ENCODE peak calls at places on chromosomes 16 and 17, in five cellular contexts. One of them, this sample, is unnamed.

GRCh38 chr17:74712756-74713155 is at the start of gene CD300LF:
- DNase-seq in dorsolateral prefrontal cortex: no peak
- DNase-seq in foreskin fibroblast: no peak
- DNase-seq in epithelial cell of esophagus: no peak
- DNase-seq in thoracic aorta: no peak
- DNase-seq in this sample: no peak

GRCh38 chr17:5509482-5509881 is 23.1 kb downstream of the MIS12 start:
- DNase-seq in dorsolateral prefrontal cortex: no peak
- DNase-seq in foreskin fibroblast: peak; percentile 50
- DNase-seq in epithelial cell of esophagus: peak; percentile 77
- DNase-seq in thoracic aorta: no peak
- DNase-seq in this sample: no peak

GRCh38 chr17:57955183-57955952 is at the start of gene CUEDC1:
- DNase-seq in dorsolateral prefrontal cortex: peak; percentile 73
- DNase-seq in foreskin fibroblast: peak; percentile 90
- DNase-seq in epithelial cell of esophagus: peak; percentile 61
- DNase-seq in thoracic aorta: no peak
- DNase-seq in this sample: no peak

GRCh38 chr16:79334127-79334526 is 266.4 kb downstream of the MAF start:
- DNase-seq in dorsolateral prefrontal cortex: no peak
- DNase-seq in foreskin fibroblast: no peak
- DNase-seq in epithelial cell of esophagus: no peak
- DNase-seq in thoracic aorta: no peak
- DNase-seq in this sample: no peak

GRCh38 chr16:52050418-52050817 is 496.5 kb downstream of the TOX3 start:
- DNase-seq in dorsolateral prefrontal cortex: no peak
- DNase-seq in foreskin fibroblast: peak; percentile 0
- DNase-seq in epithelial cell of esophagus: peak; percentile 68
- DNase-seq in thoracic aorta: no peak
- DNase-seq in this sample: no peak

GRCh38 chr16:85420501-85421337 is 192.4 kb upstream of the GSE1 start:
- DNase-seq in dorsolateral prefrontal cortex: peak; percentile 37
- DNase-seq in foreskin fibroblast: peak; percentile 73
- DNase-seq in epithelial cell of esophagus: peak; percentile 48
- DNase-seq in thoracic aorta: no peak
- DNase-seq in this sample: no peak

GRCh38 chr17:68326681-68327080 is 35.4 kb downstream of the ARSG start:
- DNase-seq in dorsolateral prefrontal cortex: no peak
- DNase-seq in foreskin fibroblast: peak; percentile 46
- DNase-seq in epithelial cell of esophagus: peak; percentile 26
- DNase-seq in thoracic aorta: no peak
- DNase-seq in this sample: no peak

GRCh38 chr17:45143767-45144198 is 4.5 kb upstream of the HEXIM1 start:
- DNase-seq in dorsolateral prefrontal cortex: no peak
- DNase-seq in foreskin fibroblast: peak; percentile 95
- DNase-seq in epithelial cell of esophagus: peak; percentile 77
- DNase-seq in thoracic aorta: peak; percentile 69
- DNase-seq in this sample: no peak

GRCh38 chr17:9557356-9557755 is 18.3 kb downstream of the STX8 start:
- DNase-seq in dorsolateral prefrontal cortex: no peak
- DNase-seq in foreskin fibroblast: peak; percentile 4
- DNase-seq in epithelial cell of esophagus: no peak
- DNase-seq in thoracic aorta: no peak
- DNase-seq in this sample: no peak

GRCh38 chr16:14086477-14086876 is 15.4 kb downstream of the MRTFB start:
- DNase-seq in dorsolateral prefrontal cortex: no peak
- DNase-seq in foreskin fibroblast: no peak
- DNase-seq in epithelial cell of esophagus: no peak
- DNase-seq in thoracic aorta: no peak
- DNase-seq in this sample: no peak

GRCh38 chr17:7080445-7081041 is 492 bp upstream of the CLEC10A start:
- DNase-seq in dorsolateral prefrontal cortex: no peak
- DNase-seq in foreskin fibroblast: no peak
- DNase-seq in epithelial cell of esophagus: no peak
- DNase-seq in thoracic aorta: no peak
- DNase-seq in this sample: no peak
- TF ChIP-seq CTCF in dorsolateral prefrontal cortex: no peak
- TF ChIP-seq CTCF in foreskin fibroblast: no peak
- TF ChIP-seq CTCF in epithelial cell of esophagus: no peak
- TF ChIP-seq CTCF in thoracic aorta: no peak
- TF ChIP-seq CTCF in this sample: no peak

DNA sequence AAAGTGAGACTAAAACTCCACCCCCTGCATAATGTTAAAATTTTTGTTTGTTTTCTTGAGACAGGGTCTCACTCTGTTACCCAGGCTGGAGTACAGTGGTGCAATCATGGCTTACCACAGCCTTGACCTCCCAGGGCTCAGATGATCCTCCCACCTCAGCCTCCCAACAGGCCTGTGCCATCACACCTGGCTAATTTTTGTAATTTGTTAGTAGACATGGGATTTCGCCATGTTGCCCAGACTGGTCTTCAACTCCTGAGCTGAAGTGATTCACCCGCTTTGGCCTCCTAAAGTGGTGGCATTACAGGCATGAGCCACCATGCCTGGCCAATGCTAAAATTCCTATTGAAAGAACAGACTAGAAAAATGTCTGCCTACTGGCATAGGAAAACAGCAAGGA is 103.8 kb downstream of the TRIM37 start:
- DNase-seq in dorsolateral prefrontal cortex: no peak
- DNase-seq in foreskin fibroblast: peak; percentile 15
- DNase-seq in epithelial cell of esophagus: peak; percentile 59
- DNase-seq in thoracic aorta: no peak
- DNase-seq in this sample: no peak
- H3K4me3 ChIP-seq in dorsolateral prefrontal cortex: no peak overlapping the region
- H3K4me3 ChIP-seq in foreskin fibroblast: no peak overlapping the region
- H3K4me3 ChIP-seq in epithelial cell of esophagus: no peak overlapping the region
- H3K4me3 ChIP-seq in thoracic aorta: no peak overlapping the region
- H3K4me3 ChIP-seq in this sample: no peak overlapping the region

GRCh38 chr16:1786242-1787055 is 3.7 kb downstream of the NUBP2 start:
- DNase-seq in dorsolateral prefrontal cortex: no peak
- DNase-seq in foreskin fibroblast: no peak
- DNase-seq in epithelial cell of esophagus: no peak
- DNase-seq in thoracic aorta: no peak
- DNase-seq in this sample: no peak
- TF ChIP-seq CTCF in dorsolateral prefrontal cortex: no peak
- TF ChIP-seq CTCF in foreskin fibroblast: no peak
- TF ChIP-seq CTCF in epithelial cell of esophagus: no peak
- TF ChIP-seq CTCF in thoracic aorta: no peak
- TF ChIP-seq CTCF in this sample: no peak

DNA sequence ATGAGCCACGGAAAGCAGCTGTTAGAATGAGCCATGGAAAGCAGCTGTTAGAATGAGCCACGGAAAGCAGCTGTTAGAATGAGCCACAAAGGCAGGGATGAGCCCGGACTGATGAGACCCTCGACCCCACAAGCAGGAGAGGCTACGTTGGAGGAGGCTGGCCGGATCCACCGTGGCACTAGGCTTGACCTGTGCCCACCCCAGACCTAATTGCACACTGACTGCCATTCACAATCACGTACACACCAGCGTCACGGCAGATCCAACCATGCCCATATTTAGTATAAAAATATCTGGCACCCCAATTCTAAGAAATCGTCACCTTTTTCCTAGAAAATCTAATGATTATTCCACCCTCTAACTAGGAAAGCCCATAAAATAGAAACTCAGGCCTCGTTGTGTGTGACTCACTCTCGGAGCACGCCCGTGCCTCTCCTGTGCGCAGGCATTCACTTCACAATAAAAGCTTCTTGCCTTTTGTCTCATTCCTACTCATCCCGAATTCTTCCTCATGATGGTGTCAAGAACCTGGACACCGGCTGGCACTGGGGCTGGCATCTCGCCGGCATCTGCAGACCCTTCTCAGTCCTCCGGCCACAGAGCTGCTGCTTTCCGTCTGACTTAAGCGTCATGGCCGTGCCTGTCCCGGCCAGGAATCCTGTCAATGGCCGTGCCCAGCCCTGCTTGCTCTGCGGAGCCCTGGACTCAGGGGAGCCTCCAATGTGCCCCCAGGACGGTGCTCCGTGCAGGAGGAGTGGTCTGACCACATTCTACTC is 5.5 kb upstream of the SECTM1 start:
- DNase-seq in dorsolateral prefrontal cortex: no peak
- DNase-seq in foreskin fibroblast: peak; percentile 85
- DNase-seq in epithelial cell of esophagus: peak; percentile 88
- DNase-seq in thoracic aorta: no peak
- DNase-seq in this sample: peak; percentile 71
- H3K4me3 ChIP-seq in dorsolateral prefrontal cortex: peak overlapping the region; percentile 15
- H3K4me3 ChIP-seq in foreskin fibroblast: peak overlapping the region; percentile 47
- H3K4me3 ChIP-seq in epithelial cell of esophagus: peak overlapping the region; percentile 34
- H3K4me3 ChIP-seq in thoracic aorta: peak overlapping the region; percentile 71
- H3K4me3 ChIP-seq in this sample: peak overlapping the region; percentile 30

GRCh38 chr16:8087597-8088279 is 502.6 kb downstream of the TMEM114 start:
- DNase-seq in dorsolateral prefrontal cortex: no peak
- DNase-seq in foreskin fibroblast: no peak
- DNase-seq in epithelial cell of esophagus: no peak
- DNase-seq in thoracic aorta: no peak
- DNase-seq in this sample: no peak
- TF ChIP-seq CTCF in dorsolateral prefrontal cortex: no peak
- TF ChIP-seq CTCF in foreskin fibroblast: no peak
- TF ChIP-seq CTCF in epithelial cell of esophagus: no peak
- TF ChIP-seq CTCF in thoracic aorta: no peak
- TF ChIP-seq CTCF in this sample: no peak

GRCh38 chr17:40065041-40065770 is 2.4 kb downstream of the THRA start:
- DNase-seq in dorsolateral prefrontal cortex: no peak
- DNase-seq in foreskin fibroblast: peak; percentile 69
- DNase-seq in epithelial cell of esophagus: no peak
- DNase-seq in thoracic aorta: no peak
- DNase-seq in this sample: no peak
- H3K4me3 ChIP-seq in dorsolateral prefrontal cortex: peak overlapping the region; percentile 100
- H3K4me3 ChIP-seq in foreskin fibroblast: peak overlapping the region; percentile 92
- H3K4me3 ChIP-seq in epithelial cell of esophagus: no peak overlapping the region
- H3K4me3 ChIP-seq in thoracic aorta: peak overlapping the region; percentile 100
- H3K4me3 ChIP-seq in this sample: peak overlapping the region; percentile 88

GRCh38 chr16:30937692-30938091 is 11.2 kb upstream of the ORAI3 start:
- DNase-seq in dorsolateral prefrontal cortex: no peak
- DNase-seq in foreskin fibroblast: no peak
- DNase-seq in epithelial cell of esophagus: no peak
- DNase-seq in thoracic aorta: no peak
- DNase-seq in this sample: no peak

GRCh38 chr16:30931068-30931655 is 7.8 kb downstream of the FBXL19 start:
- DNase-seq in dorsolateral prefrontal cortex: no peak
- DNase-seq in foreskin fibroblast: no peak
- DNase-seq in epithelial cell of esophagus: no peak
- DNase-seq in thoracic aorta: no peak
- DNase-seq in this sample: no peak

GRCh38 chr16:30930160-30930571 is 6.8 kb downstream of the FBXL19 start:
- DNase-seq in dorsolateral prefrontal cortex: no peak
- DNase-seq in foreskin fibroblast: no peak
- DNase-seq in epithelial cell of esophagus: no peak
- DNase-seq in thoracic aorta: no peak
- DNase-seq in this sample: no peak

GRCh38 chr16:30929167-30929566 is 5.8 kb downstream of the FBXL19 start:
- DNase-seq in dorsolateral prefrontal cortex: no peak
- DNase-seq in foreskin fibroblast: no peak
- DNase-seq in epithelial cell of esophagus: no peak
- DNase-seq in thoracic aorta: no peak
- DNase-seq in this sample: no peak

GRCh38 chr16:30934827-30935557 is 11.6 kb downstream of the FBXL19 start:
- DNase-seq in dorsolateral prefrontal cortex: no peak
- DNase-seq in foreskin fibroblast: peak; percentile 71
- DNase-seq in epithelial cell of esophagus: peak; percentile 73
- DNase-seq in thoracic aorta: no peak
- DNase-seq in this sample: peak; percentile 37
- TF ChIP-seq CTCF in dorsolateral prefrontal cortex: peak; percentile 31
- TF ChIP-seq CTCF in foreskin fibroblast: peak; percentile 58
- TF ChIP-seq CTCF in epithelial cell of esophagus: peak; percentile 74
- TF ChIP-seq CTCF in thoracic aorta: peak; percentile 37
- TF ChIP-seq CTCF in this sample: peak; percentile 63

GRCh38 chr16:53099318-53100130 is 44.7 kb downstream of the CHD9 start:
- DNase-seq in dorsolateral prefrontal cortex: peak; percentile 89
- DNase-seq in foreskin fibroblast: peak; percentile 96
- DNase-seq in epithelial cell of esophagus: peak; percentile 96
- DNase-seq in thoracic aorta: peak; percentile 66
- DNase-seq in this sample: no peak
- H3K4me3 ChIP-seq in dorsolateral prefrontal cortex: peak overlapping the region; percentile 48
- H3K4me3 ChIP-seq in foreskin fibroblast: peak overlapping the region; percentile 42
- H3K4me3 ChIP-seq in epithelial cell of esophagus: peak overlapping the region; percentile 41
- H3K4me3 ChIP-seq in thoracic aorta: peak overlapping the region; percentile 74
- H3K4me3 ChIP-seq in this sample: peak overlapping the region; percentile 26

GRCh38 chr17:29242051-29242450 is 4.6 kb upstream of the CRYBA1 start:
- DNase-seq in dorsolateral prefrontal cortex: no peak
- DNase-seq in foreskin fibroblast: no peak
- DNase-seq in epithelial cell of esophagus: no peak
- DNase-seq in thoracic aorta: no peak
- DNase-seq in this sample: no peak

GRCh38 chr17:29243792-29244191 is 2.9 kb upstream of the CRYBA1 start:
- DNase-seq in dorsolateral prefrontal cortex: no peak
- DNase-seq in foreskin fibroblast: peak; percentile 71
- DNase-seq in epithelial cell of esophagus: no peak
- DNase-seq in thoracic aorta: no peak
- DNase-seq in this sample: no peak

GRCh38 chr17:29240477-29240876 is 6.2 kb upstream of the CRYBA1 start:
- DNase-seq in dorsolateral prefrontal cortex: no peak
- DNase-seq in foreskin fibroblast: no peak
- DNase-seq in epithelial cell of esophagus: no peak
- DNase-seq in thoracic aorta: no peak
- DNase-seq in this sample: no peak

GRCh38 chr17:29242790-29243189 is 3.9 kb upstream of the CRYBA1 start:
- DNase-seq in dorsolateral prefrontal cortex: no peak
- DNase-seq in foreskin fibroblast: no peak
- DNase-seq in epithelial cell of esophagus: no peak
- DNase-seq in thoracic aorta: no peak
- DNase-seq in this sample: no peak

DNA sequence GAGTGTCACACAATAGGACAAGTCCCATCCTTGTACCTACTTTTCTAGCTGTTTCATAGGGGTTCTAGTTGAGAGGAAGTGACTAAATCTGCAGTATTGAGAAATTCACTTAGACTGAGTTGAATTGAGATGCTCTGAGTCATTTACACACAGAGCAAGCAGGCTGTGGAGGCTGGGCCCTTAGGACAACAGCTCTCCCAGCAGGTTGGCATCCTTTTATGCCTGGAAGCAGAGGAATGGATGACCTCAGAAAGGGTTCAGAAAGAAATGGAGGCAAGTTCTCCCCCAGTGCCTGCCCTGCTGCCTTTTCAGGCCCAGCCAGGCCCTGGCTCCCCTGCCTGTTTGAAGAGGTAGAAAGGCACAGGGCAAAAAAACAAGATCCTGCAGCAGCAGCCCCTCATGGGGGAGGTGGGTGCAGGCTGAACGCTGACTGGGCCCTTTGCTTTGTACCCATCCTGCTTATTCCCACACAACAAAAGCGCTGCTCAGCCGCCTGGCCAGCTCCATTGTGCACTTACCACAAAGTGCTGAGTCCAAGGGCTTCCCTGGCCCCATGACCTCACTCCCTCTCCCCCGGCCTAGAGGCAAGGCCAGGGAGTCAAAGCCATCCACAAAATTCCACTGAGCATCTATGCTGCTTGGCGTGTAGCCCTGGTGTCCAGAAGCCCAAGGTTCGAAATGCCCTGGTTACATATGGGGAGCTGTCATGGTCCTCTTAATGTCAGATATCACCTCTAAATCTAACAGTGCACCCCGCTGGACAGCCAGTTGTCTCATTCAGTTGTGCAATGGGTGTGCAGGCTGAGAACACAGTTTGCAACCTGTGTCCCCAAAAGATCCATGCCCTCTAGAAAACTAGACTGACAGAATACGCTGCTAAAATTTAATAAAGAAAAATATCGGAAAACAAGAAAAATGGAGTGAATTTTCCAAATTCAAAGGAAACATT is 5.4 kb upstream of the CRYBA1 start:
- DNase-seq in dorsolateral prefrontal cortex: no peak
- DNase-seq in foreskin fibroblast: peak; percentile 97
- DNase-seq in epithelial cell of esophagus: peak; percentile 98
- DNase-seq in thoracic aorta: peak; percentile 74
- DNase-seq in this sample: peak; percentile 88
- TF ChIP-seq CTCF in dorsolateral prefrontal cortex: no peak
- TF ChIP-seq CTCF in foreskin fibroblast: no peak
- TF ChIP-seq CTCF in epithelial cell of esophagus: no peak
- TF ChIP-seq CTCF in thoracic aorta: no peak
- TF ChIP-seq CTCF in this sample: no peak

This sample was measured in HFF-Myc.